ENCODE peak calls at places on chromosome 19, in five cellular contexts. R, Z, Y, I and M are unnamed samples.

GRCh38 chr19:4284176-4284958 is 5.3 kb downstream of the SHD start:
- DNase-seq in R (peak), Z (peak), Y (no peak), I (no peak), M (no peak)

GRCh38 chr19:31214086-31214485 is 135.2 kb downstream of the TSHZ3 start:
- DNase-seq in R (peak), Z (peak), Y (peak), I (peak), M (peak)

GRCh38 chr19:8396185-8396562 is 6.0 kb downstream of the RAB11B start:
- DNase-seq in R (no peak), Z (no peak), Y (no peak), I (no peak), M (no peak)

GRCh38 chr19:44689290-44690130 is 9.4 kb upstream of the CEACAM16 start:
- DNase-seq in R (peak), Z (peak), Y (no peak), I (peak), M (peak)

GRCh38 chr19:12098040-12098439 is 33.5 kb downstream of the ZNF844 start:
- DNase-seq in R (no peak), Z (no peak), Y (no peak), I (no peak), M (no peak)

GRCh38 chr19:38663957-38664502 is 16.6 kb downstream of the ACTN4 start:
- DNase-seq in R (no peak), Z (no peak), Y (no peak), I (no peak), M (no peak)

GRCh38 chr19:33683881-33684549 is 62.3 kb downstream of the CHST8 start:
- DNase-seq in R (no peak), Z (peak), Y (peak), I (peak), M (peak)

GRCh38 chr19:7534531-7534980 is 961 bp upstream of the PNPLA6 start:
- DNase-seq in R (no peak), Z (peak), Y (peak), I (peak), M (peak)

GRCh38 chr19:21610341-21610740 is 104.9 kb downstream of the ZNF429 start:
- DNase-seq in R (no peak), Z (no peak), Y (no peak), I (no peak), M (no peak)

GRCh38 chr19:38252935-38253691 is 3.1 kb downstream of the PPP1R14A start:
- DNase-seq in R (no peak), Z (no peak), Y (no peak), I (no peak), M (no peak)

GRCh38 chr19:6712231-6712630 is 8.2 kb downstream of the C3 start:
- DNase-seq in R (no peak), Z (no peak), Y (no peak), I (no peak), M (no peak)